ENCODE peak calls at places on chromosome 3, in seven cellular contexts. C, E, I, T, V, A and B are unnamed samples.

GRCh38 chr3:9779721-9780450 is 10.1 kb upstream of the CAMK1 start:
- DNase-seq in V (no peak), E (no peak), I (no peak), T (no peak), A (no peak), C (no peak), B (no peak)

GRCh38 chr3:125266976-125267375 is 54.4 kb upstream of the SLC12A8 start:
- DNase-seq in I (no peak), T (no peak), V (no peak), E (no peak), A (no peak), C (no peak), B (no peak)

GRCh38 chr3:23959147-23959900 is 14.2 kb downstream of the NR1D2 start:
- DNase-seq in V (peak), C (no peak), T (peak), A (no peak), I (peak), E (peak), B (peak)

GRCh38 chr3:15439476-15439875 is 12.1 kb downstream of the EAF1 start:
- DNase-seq in I (peak), E (no peak), C (no peak), V (no peak), A (no peak), T (peak), B (no peak)

GRCh38 chr3:52438104-52438376 is 6.9 kb downstream of the SEMA3G start:
- DNase-seq in T (no peak), C (no peak), V (no peak), I (no peak), A (no peak), E (no peak), B (no peak)

GRCh38 chr3:105836533-105836932 is 32.3 kb downstream of the CBLB start:
- DNase-seq in T (peak), C (no peak), E (peak), I (peak), V (no peak), A (no peak), B (peak)

GRCh38 chr3:105359098-105359762 is 7.5 kb upstream of the ALCAM start:
- DNase-seq in E (no peak), C (no peak), A (no peak), I (peak), V (no peak), T (peak), B (peak)

GRCh38 chr3:71987089-71987735 is 202.3 kb upstream of the PROK2 start:
- DNase-seq in V (peak), C (no peak), T (peak), E (no peak), A (no peak), I (peak), B (peak)

GRCh38 chr3:87246662-87247061 is 19.6 kb downstream of the CHMP2B start:
- DNase-seq in T (no peak), E (no peak), I (no peak), V (no peak), A (no peak), C (no peak), B (no peak)

GRCh38 chr3:87052499-87053260 is 61.7 kb upstream of the VGLL3 start:
- DNase-seq in C (peak), V (no peak), I (no peak), A (no peak), E (no peak), T (no peak), B (no peak)

GRCh38 chr3:74630602-74631001 is 16.1 kb upstream of the CNTN3 start:
- DNase-seq in C (no peak), T (peak), V (no peak), E (no peak), A (no peak), I (peak), B (peak)

GRCh38 chr3:55147856-55148720 is 220.2 kb upstream of the LRTM1 start:
- DNase-seq in I (peak), E (no peak), C (no peak), A (no peak), V (no peak), T (peak), B (peak)

GRCh38 chr3:41668366-41668765 is 293.5 kb downstream of the ULK4 start:
- DNase-seq in E (no peak), C (no peak), V (no peak), A (no peak), T (no peak), I (no peak), B (no peak)

GRCh38 chr3:38397320-38397719 is 50.7 kb downstream of the XYLB start:
- DNase-seq in T (peak), E (no peak), C (no peak), I (peak), A (peak), V (no peak), B (peak)

GRCh38 chr3:36891651-36892268 is 53.1 kb downstream of the TRANK1 start:
- DNase-seq in C (peak), V (no peak), T (no peak), I (peak), E (no peak), A (peak), B (no peak)

GRCh38 chr3:106814231-106814630 is 563.0 kb upstream of the CCDC54 start:
- DNase-seq in V (no peak), E (no peak), T (peak), I (no peak), A (peak), C (peak), B (peak)

GRCh38 chr3:167700046-167700445 is 34.6 kb downstream of the PDCD10 start:
- DNase-seq in I (no peak), V (no peak), C (no peak), E (no peak), A (no peak), T (no peak), B (no peak)

GRCh38 chr3:184295771-184296170 is 3.3 kb upstream of the PSMD2 start:
- DNase-seq in E (no peak), T (no peak), V (no peak), A (no peak), I (no peak), C (no peak), B (no peak)

GRCh38 chr3:184299488-184300376 is 691 bp downstream of the PSMD2 start:
- DNase-seq in A (no peak), C (no peak), V (no peak), E (no peak), T (peak), I (peak), B (peak)

GRCh38 chr3:184296616-184297015 is 2.4 kb upstream of the PSMD2 start:
- DNase-seq in A (no peak), T (no peak), I (no peak), E (no peak), V (no peak), C (no peak), B (no peak)

GRCh38 chr3:184298759-184299487 is at the start of gene PSMD2:
- DNase-seq in C (peak), I (peak), V (peak), T (peak), E (peak), A (peak), B (peak)

DNA sequence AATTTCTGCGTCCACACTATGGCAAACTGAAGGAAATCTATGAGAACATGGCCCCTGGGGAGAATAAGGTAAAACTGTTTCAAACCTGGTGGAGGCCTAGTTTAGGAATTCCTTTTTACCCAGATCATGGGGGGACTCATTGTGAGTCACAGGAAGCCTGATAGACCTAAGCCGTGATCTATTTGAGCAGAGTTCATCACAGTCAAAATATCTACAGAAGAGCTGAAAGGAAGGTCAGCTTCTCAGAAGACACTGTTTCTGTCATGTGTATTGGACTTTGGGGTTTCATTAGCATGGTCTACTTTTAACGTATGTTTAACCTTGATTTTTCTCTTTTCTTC is 1.3 kb downstream of the PSMD2 start:
- DNase-seq in T (no peak), V (no peak), I (peak), A (no peak), E (no peak), C (no peak), B (no peak)
- H3K4me3 ChIP-seq in T (peak), V (peak), I (no peak), A (peak), E (peak), C (peak), B (peak)

GRCh38 chr3:127373701-127374625 is 86.1 kb upstream of the PRR20G start:
- DNase-seq in I (peak), V (no peak), C (no peak), T (peak), E (no peak), A (peak), B (peak)
- TF ChIP-seq CTCF in I (peak), V (no peak), C (peak), T (peak), E (no peak), A (peak), B (peak)

GRCh38 chr3:50154476-50154839 is 666 bp upstream of the SEMA3F start:
- DNase-seq in T (no peak), V (no peak), C (no peak), I (no peak), E (no peak), A (no peak), B (no peak)
- H3K4me3 ChIP-seq in T (peak), V (peak), C (peak), I (peak), E (no peak), A (peak), B (no peak)

DNA sequence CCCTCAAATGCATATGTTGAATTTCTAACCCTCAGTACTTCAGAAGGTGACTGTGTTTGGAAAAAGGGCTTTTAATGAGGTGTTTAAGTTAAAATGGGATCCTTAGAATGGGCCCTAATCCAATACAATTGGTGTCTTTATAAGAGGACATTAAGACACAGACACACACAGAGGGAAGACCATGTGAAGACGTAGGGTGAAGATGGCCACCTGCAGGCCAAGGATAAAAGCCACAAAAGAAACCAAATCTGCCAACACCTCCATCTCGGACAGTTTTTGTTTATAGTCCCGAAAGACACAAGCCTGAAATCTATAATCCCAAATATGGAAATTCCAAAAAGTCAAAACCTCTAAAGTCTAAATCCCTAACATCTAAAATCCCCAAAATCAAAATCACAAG is 4.1 kb upstream of the MASP1 start:
- DNase-seq in C (no peak), E (no peak), I (peak), T (no peak), V (peak), A (no peak), B (peak)
- TF ChIP-seq CTCF in C (no peak), E (no peak), I (peak), T (peak), V (no peak), A (peak), B (peak)

GRCh38 chr3:133489466-133490085 is 83.9 kb upstream of the CDV3 start:
- DNase-seq in A (no peak), C (no peak), E (no peak), I (peak), T (no peak), V (no peak), B (no peak)

GRCh38 chr3:133487920-133488540 is 85.5 kb upstream of the CDV3 start:
- DNase-seq in I (peak), A (no peak), C (no peak), E (no peak), V (peak), T (peak), B (peak)

GRCh38 chr3:133487204-133487603 is 86.3 kb upstream of the CDV3 start:
- DNase-seq in C (no peak), T (no peak), A (no peak), I (no peak), V (no peak), E (no peak), B (no peak)

GRCh38 chr3:133490468-133491351 is 82.8 kb upstream of the CDV3 start:
- DNase-seq in E (no peak), C (no peak), I (no peak), T (no peak), A (no peak), V (no peak), B (no peak)

DNA sequence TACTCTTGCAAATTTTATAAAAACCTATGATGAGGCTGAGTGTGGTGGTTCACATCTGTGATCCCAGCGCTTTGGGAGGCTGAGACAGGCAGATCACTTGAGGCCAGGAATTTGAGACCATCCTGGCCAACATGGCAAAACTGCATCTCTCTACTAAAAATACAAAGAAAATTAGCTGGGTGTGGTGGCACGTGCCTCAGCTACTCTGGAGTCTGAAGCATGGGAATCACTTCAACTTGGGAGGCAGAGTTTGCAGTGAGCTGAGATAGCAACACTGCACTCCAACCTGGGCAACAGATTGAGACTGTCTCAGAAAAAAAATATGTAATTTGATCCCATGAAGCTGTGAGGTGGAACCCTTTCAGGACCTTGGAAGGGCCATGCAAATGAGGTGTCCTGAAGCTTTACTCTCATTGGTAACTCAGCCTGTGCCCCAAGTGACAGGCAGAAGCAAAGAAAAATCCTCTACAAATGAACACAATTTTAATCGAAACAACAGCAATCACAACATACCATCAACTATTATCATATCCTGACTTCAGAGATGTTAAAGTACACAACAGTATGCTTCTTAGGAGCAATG is 84.6 kb upstream of the CDV3 start:
- DNase-seq in V (no peak), A (no peak), C (no peak), I (peak), E (peak), T (peak), B (peak)
- H3K4me3 ChIP-seq in V (no peak), A (no peak), C (no peak), I (no peak), E (no peak), T (no peak), B (no peak)